ENCODE peak calls at places on chromosome 4, in nine cellular contexts. One of them, this sample, is unnamed. For H3K36me3, the result is how much of the 10 kb centered on the place peaks cover.

GRCh38 chr4:102604222-102604940 is 103.2 kb downstream of the NFKB1 start:
- DNase-seq in lower lobe of right lung: no peak
- DNase-seq in tibial nerve: no peak
- DNase-seq in OCI-LY7: no peak
- DNase-seq in hepatocyte: no peak
- DNase-seq in GM23338: no peak
- DNase-seq in uterus: no peak
- DNase-seq in aorta: no peak
- DNase-seq in body of pancreas: no peak
- DNase-seq in this sample: no peak

GRCh38 chr4:118758293-118758692 is 73.1 kb downstream of the METTL14 start:
- DNase-seq in body of pancreas: no peak
- DNase-seq in tibial nerve: no peak
- DNase-seq in OCI-LY7: peak
- DNase-seq in lower lobe of right lung: no peak
- DNase-seq in uterus: no peak
- DNase-seq in aorta: no peak
- DNase-seq in GM23338: no peak
- DNase-seq in hepatocyte: no peak
- DNase-seq in this sample: no peak

GRCh38 chr4:107792691-107793090 is 32.0 kb upstream of the SGMS2 start:
- DNase-seq in hepatocyte: peak
- DNase-seq in GM23338: no peak
- DNase-seq in tibial nerve: no peak
- DNase-seq in aorta: no peak
- DNase-seq in uterus: no peak
- DNase-seq in OCI-LY7: no peak
- DNase-seq in body of pancreas: no peak
- DNase-seq in lower lobe of right lung: no peak
- DNase-seq in this sample: no peak

GRCh38 chr4:121943941-121944340 is 7.9 kb downstream of the TRPC3 start:
- DNase-seq in uterus: no peak
- DNase-seq in body of pancreas: no peak
- DNase-seq in hepatocyte: no peak
- DNase-seq in OCI-LY7: peak
- DNase-seq in GM23338: peak
- DNase-seq in lower lobe of right lung: no peak
- DNase-seq in tibial nerve: no peak
- DNase-seq in aorta: no peak
- DNase-seq in this sample: no peak

GRCh38 chr4:8388471-8388870 is 52.1 kb downstream of the ACOX3 start:
- DNase-seq in body of pancreas: no peak
- DNase-seq in aorta: no peak
- DNase-seq in GM23338: no peak
- DNase-seq in lower lobe of right lung: no peak
- DNase-seq in uterus: no peak
- DNase-seq in OCI-LY7: no peak
- DNase-seq in hepatocyte: no peak
- DNase-seq in tibial nerve: no peak
- DNase-seq in this sample: peak

GRCh38 chr4:152972821-152973613 is 36.9 kb downstream of the FHDC1 start:
- DNase-seq in GM23338: no peak
- DNase-seq in OCI-LY7: no peak
- DNase-seq in tibial nerve: no peak
- DNase-seq in uterus: no peak
- DNase-seq in aorta: peak
- DNase-seq in hepatocyte: no peak
- DNase-seq in body of pancreas: no peak
- DNase-seq in lower lobe of right lung: no peak
- DNase-seq in this sample: no peak

GRCh38 chr4:153549401-153549800 is 83.2 kb downstream of the TMEM131L start:
- DNase-seq in uterus: no peak
- DNase-seq in hepatocyte: no peak
- DNase-seq in tibial nerve: no peak
- DNase-seq in OCI-LY7: no peak
- DNase-seq in aorta: no peak
- DNase-seq in lower lobe of right lung: no peak
- DNase-seq in GM23338: no peak
- DNase-seq in body of pancreas: no peak
- DNase-seq in this sample: no peak

GRCh38 chr4:14115106-14115505 is 487.6 kb upstream of the BOD1L1 start:
- DNase-seq in lower lobe of right lung: no peak
- DNase-seq in uterus: no peak
- DNase-seq in hepatocyte: no peak
- DNase-seq in GM23338: peak
- DNase-seq in body of pancreas: no peak
- DNase-seq in aorta: no peak
- DNase-seq in tibial nerve: no peak
- DNase-seq in OCI-LY7: no peak
- DNase-seq in this sample: no peak

GRCh38 chr4:121156822-121157769 is 7.0 kb downstream of the TNIP3 start:
- DNase-seq in uterus: no peak
- DNase-seq in body of pancreas: peak
- DNase-seq in GM23338: peak
- DNase-seq in hepatocyte: peak
- DNase-seq in OCI-LY7: no peak
- DNase-seq in lower lobe of right lung: peak
- DNase-seq in aorta: peak
- DNase-seq in tibial nerve: peak
- DNase-seq in this sample: peak

GRCh38 chr4:3527914-3528876 is 4.0 kb downstream of the LRPAP1 start:
- DNase-seq in hepatocyte: peak
- DNase-seq in body of pancreas: no peak
- DNase-seq in GM23338: no peak
- DNase-seq in lower lobe of right lung: no peak
- DNase-seq in uterus: no peak
- DNase-seq in OCI-LY7: no peak
- DNase-seq in aorta: peak
- DNase-seq in tibial nerve: no peak
- DNase-seq in this sample: no peak

GRCh38 chr4:3529363-3529762 is 2.9 kb downstream of the LRPAP1 start:
- DNase-seq in GM23338: no peak
- DNase-seq in OCI-LY7: peak
- DNase-seq in hepatocyte: peak
- DNase-seq in uterus: no peak
- DNase-seq in body of pancreas: peak
- DNase-seq in lower lobe of right lung: peak
- DNase-seq in aorta: peak
- DNase-seq in tibial nerve: peak
- DNase-seq in this sample: no peak

GRCh38 chr4:3531306-3531886 is 826 bp downstream of the LRPAP1 start:
- DNase-seq in body of pancreas: no peak
- DNase-seq in GM23338: no peak
- DNase-seq in OCI-LY7: peak
- DNase-seq in hepatocyte: peak
- DNase-seq in lower lobe of right lung: no peak
- DNase-seq in aorta: no peak
- DNase-seq in uterus: no peak
- DNase-seq in tibial nerve: no peak
- DNase-seq in this sample: no peak

GRCh38 chr4:3530663-3531254 is 1.5 kb downstream of the LRPAP1 start:
- DNase-seq in OCI-LY7: no peak
- DNase-seq in GM23338: no peak
- DNase-seq in body of pancreas: no peak
- DNase-seq in lower lobe of right lung: no peak
- DNase-seq in aorta: peak
- DNase-seq in uterus: no peak
- DNase-seq in tibial nerve: no peak
- DNase-seq in hepatocyte: peak
- DNase-seq in this sample: no peak

DNA sequence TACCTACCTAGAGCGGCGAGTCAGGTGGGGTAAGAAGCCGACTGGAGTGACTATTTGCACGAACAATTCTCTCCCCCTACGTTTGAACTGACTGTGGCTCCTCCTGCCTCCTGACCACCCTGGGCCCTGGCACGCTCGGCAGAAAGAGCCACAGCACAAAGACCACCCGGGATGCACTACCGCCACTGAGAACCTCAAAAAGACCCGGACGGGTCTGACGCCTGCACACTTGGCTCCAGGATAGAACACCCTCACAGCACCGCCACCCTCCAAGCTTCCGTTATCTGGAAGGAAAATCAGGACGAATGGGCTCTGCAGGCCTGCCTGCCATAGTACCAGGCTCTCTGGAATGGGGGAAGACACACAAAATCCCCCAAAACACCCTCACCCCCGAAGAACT is 2.2 kb downstream of the LRPAP1 start:
- DNase-seq in lower lobe of right lung: no peak
- DNase-seq in OCI-LY7: no peak
- DNase-seq in tibial nerve: no peak
- DNase-seq in uterus: no peak
- DNase-seq in GM23338: no peak
- DNase-seq in aorta: no peak
- DNase-seq in body of pancreas: no peak
- DNase-seq in hepatocyte: peak
- DNase-seq in this sample: no peak
- H3K4me3 ChIP-seq in lower lobe of right lung: peak
- H3K4me3 ChIP-seq in OCI-LY7: no peak
- H3K4me3 ChIP-seq in tibial nerve: no peak
- H3K4me3 ChIP-seq in uterus: no peak
- H3K4me3 ChIP-seq in GM23338: no peak
- H3K4me3 ChIP-seq in aorta: no peak
- H3K4me3 ChIP-seq in body of pancreas: no peak
- H3K4me3 ChIP-seq in hepatocyte: no peak
- H3K4me3 ChIP-seq in this sample: no peak

DNA sequence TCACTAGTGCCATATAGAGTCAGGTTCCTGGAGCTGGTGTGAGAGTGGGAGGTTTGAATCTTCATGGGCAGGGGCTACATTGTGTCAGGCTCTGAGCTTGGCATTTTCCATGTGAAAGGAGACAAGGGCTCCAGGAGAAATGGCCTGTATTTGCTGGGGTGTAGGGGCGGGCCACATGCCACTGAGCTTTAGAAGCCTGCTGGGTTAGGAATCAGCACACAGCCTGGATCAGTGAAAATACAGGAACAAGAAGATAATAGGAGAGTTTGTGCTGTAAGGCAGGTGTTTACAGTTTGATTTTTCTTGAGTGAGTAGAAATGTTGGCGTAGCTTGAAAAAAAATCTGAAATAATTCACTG is 35.4 kb downstream of the TBC1D14 start:
- DNase-seq in tibial nerve: no peak
- DNase-seq in uterus: no peak
- DNase-seq in body of pancreas: no peak
- DNase-seq in OCI-LY7: no peak
- DNase-seq in aorta: no peak
- DNase-seq in hepatocyte: no peak
- DNase-seq in lower lobe of right lung: no peak
- DNase-seq in GM23338: no peak
- DNase-seq in this sample: no peak
- H3K36me3 ChIP-seq in tibial nerve: under half
- H3K36me3 ChIP-seq in uterus: under half
- H3K36me3 ChIP-seq in body of pancreas: under half
- H3K36me3 ChIP-seq in OCI-LY7: under half
- H3K36me3 ChIP-seq in aorta: under half
- H3K36me3 ChIP-seq in hepatocyte: under half
- H3K36me3 ChIP-seq in lower lobe of right lung: under half
- H3K36me3 ChIP-seq in GM23338: under half
- H3K36me3 ChIP-seq in this sample: under half

GRCh38 chr4:5635826-5636196 is 72.5 kb downstream of the EVC2 start:
- DNase-seq in aorta: no peak
- DNase-seq in uterus: no peak
- DNase-seq in tibial nerve: no peak
- DNase-seq in lower lobe of right lung: no peak
- DNase-seq in hepatocyte: no peak
- DNase-seq in body of pancreas: no peak
- DNase-seq in OCI-LY7: no peak
- DNase-seq in GM23338: no peak
- DNase-seq in this sample: no peak

GRCh38 chr4:5629542-5629941 is 78.8 kb downstream of the EVC2 start:
- DNase-seq in uterus: no peak
- DNase-seq in hepatocyte: no peak
- DNase-seq in lower lobe of right lung: no peak
- DNase-seq in GM23338: no peak
- DNase-seq in body of pancreas: no peak
- DNase-seq in aorta: no peak
- DNase-seq in OCI-LY7: no peak
- DNase-seq in tibial nerve: no peak
- DNase-seq in this sample: no peak

GRCh38 chr4:5632043-5632440 is 76.3 kb downstream of the EVC2 start:
- DNase-seq in hepatocyte: no peak
- DNase-seq in GM23338: no peak
- DNase-seq in aorta: no peak
- DNase-seq in OCI-LY7: no peak
- DNase-seq in body of pancreas: no peak
- DNase-seq in uterus: no peak
- DNase-seq in tibial nerve: no peak
- DNase-seq in lower lobe of right lung: no peak
- DNase-seq in this sample: no peak

GRCh38 chr4:5632571-5632970 is 75.8 kb downstream of the EVC2 start:
- DNase-seq in uterus: no peak
- DNase-seq in lower lobe of right lung: no peak
- DNase-seq in body of pancreas: no peak
- DNase-seq in tibial nerve: no peak
- DNase-seq in OCI-LY7: no peak
- DNase-seq in GM23338: peak
- DNase-seq in aorta: no peak
- DNase-seq in hepatocyte: no peak
- DNase-seq in this sample: no peak

GRCh38 chr4:5631352-5632042 is 76.9 kb downstream of the EVC2 start:
- DNase-seq in uterus: no peak
- DNase-seq in lower lobe of right lung: no peak
- DNase-seq in hepatocyte: no peak
- DNase-seq in OCI-LY7: no peak
- DNase-seq in body of pancreas: no peak
- DNase-seq in aorta: no peak
- DNase-seq in tibial nerve: no peak
- DNase-seq in GM23338: no peak
- DNase-seq in this sample: no peak
- H3K4me3 ChIP-seq in uterus: no peak
- H3K4me3 ChIP-seq in lower lobe of right lung: no peak
- H3K4me3 ChIP-seq in hepatocyte: no peak
- H3K4me3 ChIP-seq in OCI-LY7: no peak
- H3K4me3 ChIP-seq in body of pancreas: no peak
- H3K4me3 ChIP-seq in aorta: no peak
- H3K4me3 ChIP-seq in tibial nerve: no peak
- H3K4me3 ChIP-seq in GM23338: no peak
- H3K4me3 ChIP-seq in this sample: no peak

GRCh38 chr4:99052902-99053301 is 35.7 kb downstream of the ADH5 start:
- DNase-seq in OCI-LY7: no peak
- DNase-seq in tibial nerve: no peak
- DNase-seq in hepatocyte: no peak
- DNase-seq in GM23338: no peak
- DNase-seq in aorta: no peak
- DNase-seq in lower lobe of right lung: no peak
- DNase-seq in uterus: no peak
- DNase-seq in body of pancreas: no peak
- DNase-seq in this sample: no peak

GRCh38 chr4:99043346-99043745 is 45.2 kb downstream of the ADH5 start:
- DNase-seq in tibial nerve: no peak
- DNase-seq in OCI-LY7: peak
- DNase-seq in lower lobe of right lung: no peak
- DNase-seq in uterus: no peak
- DNase-seq in hepatocyte: no peak
- DNase-seq in body of pancreas: no peak
- DNase-seq in GM23338: no peak
- DNase-seq in aorta: no peak
- DNase-seq in this sample: no peak

DNA sequence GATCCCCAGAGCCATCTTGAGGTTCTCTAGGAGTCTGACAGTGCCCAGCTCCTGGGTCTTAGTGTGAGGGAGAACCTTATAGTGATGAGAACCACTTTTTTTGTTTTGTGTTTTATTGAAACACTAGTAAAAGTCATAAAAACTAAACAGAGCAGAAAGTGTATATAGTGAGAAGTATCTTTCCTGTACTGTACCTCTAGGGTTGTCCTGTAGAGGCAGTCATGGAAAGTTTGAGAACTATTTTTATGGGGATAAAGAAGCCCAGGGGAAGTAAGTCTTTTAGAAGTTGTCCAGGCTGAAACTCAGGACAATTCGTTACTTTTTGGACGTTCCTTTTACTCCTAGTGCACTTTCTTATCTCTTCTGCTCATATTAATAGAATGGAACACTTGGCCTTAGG is 40.9 kb downstream of the ADH5 start:
- DNase-seq in hepatocyte: no peak
- DNase-seq in body of pancreas: no peak
- DNase-seq in uterus: no peak
- DNase-seq in GM23338: no peak
- DNase-seq in lower lobe of right lung: no peak
- DNase-seq in aorta: no peak
- DNase-seq in tibial nerve: no peak
- DNase-seq in OCI-LY7: no peak
- DNase-seq in this sample: no peak
- H3K36me3 ChIP-seq in hepatocyte: under half
- H3K36me3 ChIP-seq in body of pancreas: under half
- H3K36me3 ChIP-seq in uterus: under half
- H3K36me3 ChIP-seq in GM23338: under half
- H3K36me3 ChIP-seq in lower lobe of right lung: half or more
- H3K36me3 ChIP-seq in aorta: under half
- H3K36me3 ChIP-seq in tibial nerve: under half
- H3K36me3 ChIP-seq in OCI-LY7: half or more
- H3K36me3 ChIP-seq in this sample: under half

This sample was measured in heart left ventricle.